ENCODE peak calls at places on chromosome 14, in five cellular contexts. D is ovary, O is right atrium auricular region, A is T-helper 2 cell, S is neuronal stem cell. H is an unnamed sample.

GRCh38 chr14:50920482-50921225 is 23.6 kb downstream of the PYGL start:
- DNase-seq in D (peak), O (no peak), A (no peak), S (peak), H (no peak)

GRCh38 chr14:57227083-57227482 is 41.6 kb downstream of the EXOC5 start:
- DNase-seq in D (no peak), O (no peak), A (no peak), S (no peak), H (no peak)

GRCh38 chr14:94123296-94123695 is 6.1 kb downstream of the IFI27L2 start:
- DNase-seq in D (peak), O (peak), A (no peak), S (no peak), H (no peak)

GRCh38 chr14:104721704-104722431 is 2.2 kb upstream of the ADSS1 start:
- DNase-seq in D (no peak), O (no peak), A (no peak), S (no peak), H (peak)

GRCh38 chr14:27528328-27528727 is 930.5 kb upstream of the NOVA1 start:
- DNase-seq in D (no peak), O (no peak), A (no peak), S (peak), H (no peak)

GRCh38 chr14:94689218-94689984 is 77.2 kb downstream of the SERPINA3 start:
- DNase-seq in D (peak), O (no peak), A (no peak), S (peak), H (peak)

GRCh38 chr14:105059035-105059916 is 6.0 kb downstream of the GPR132 start:
- DNase-seq in D (no peak), O (no peak), A (peak), S (no peak), H (no peak)

GRCh38 chr14:75934998-75935628 is 46.7 kb downstream of the TGFB3 start:
- DNase-seq in D (no peak), O (no peak), A (no peak), S (no peak), H (no peak)

GRCh38 chr14:92366237-92366636 is 43.3 kb downstream of the SLC24A4 start:
- DNase-seq in D (no peak), O (no peak), A (no peak), S (no peak), H (no peak)

GRCh38 chr14:58560208-58560607 is 77.6 kb upstream of the DACT1 start:
- DNase-seq in D (no peak), O (no peak), A (no peak), S (no peak), H (no peak)

GRCh38 chr14:62443796-62444195 is 601.5 kb downstream of the KCNH5 start:
- DNase-seq in D (no peak), O (no peak), A (no peak), S (no peak), H (no peak)

GRCh38 chr14:97838986-97839385 is 1041.8 kb downstream of the VRK1 start:
- DNase-seq in D (no peak), O (no peak), A (no peak), S (no peak), H (no peak)

GRCh38 chr14:68394719-68395117 is 398.1 kb downstream of the ZFP36L1 start:
- DNase-seq in D (peak), O (no peak), A (no peak), S (peak), H (no peak)

GRCh38 chr14:89366580-89367448 is 50.2 kb downstream of the FOXN3 start:
- DNase-seq in D (peak), O (peak), A (no peak), S (no peak), H (peak)

GRCh38 chr14:99603471-99603933 is 505 bp downstream of the CCDC85C start:
- DNase-seq in D (peak), O (no peak), A (peak), S (no peak), H (no peak)

GRCh38 chr14:36553650-36554260 is 28.7 kb downstream of the NKX2-8 start:
- DNase-seq in D (no peak), O (no peak), A (no peak), S (peak), H (no peak)

GRCh38 chr14:93975791-93976476 is 436 bp downstream of the ASB2 start:
- DNase-seq in D (no peak), O (no peak), A (no peak), S (no peak), H (no peak)

GRCh38 chr14:68681256-68681655 is 111.6 kb downstream of the ZFP36L1 start:
- DNase-seq in D (no peak), O (no peak), A (no peak), S (no peak), H (no peak)

GRCh38 chr14:103108749-103109207 is 14.3 kb downstream of the EXOC3L4 start:
- DNase-seq in D (no peak), O (no peak), A (no peak), S (no peak), H (no peak)

GRCh38 chr14:53016491-53016890 is 65.6 kb upstream of the FERMT2 start:
- DNase-seq in D (no peak), O (no peak), A (no peak), S (no peak), H (no peak)

GRCh38 chr14:93137864-93138263 is 22.1 kb upstream of the ITPK1 start:
- DNase-seq in D (peak), O (no peak), A (no peak), S (no peak), H (peak)

GRCh38 chr14:96320605-96321004 is 42.5 kb downstream of the ATG2B start:
- DNase-seq in D (no peak), O (no peak), A (no peak), S (no peak), H (no peak)

GRCh38 chr14:103089386-103090335 is 4.9 kb upstream of the EXOC3L4 start:
- DNase-seq in D (no peak), O (no peak), A (no peak), S (no peak), H (no peak)

GRCh38 chr14:32075636-32076277 is 1.3 kb upstream of the ARHGAP5 start:
- DNase-seq in D (peak), O (peak), A (peak), S (peak), H (no peak)

GRCh38 chr14:23365353-23366162 is 586 bp upstream of the EFS start:
- DNase-seq in D (peak), O (no peak), A (no peak), S (peak), H (peak)

GRCh38 chr14:34981743-34982420 is 910 bp upstream of the SRP54 start:
- DNase-seq in D (peak), O (peak), A (no peak), S (no peak), H (no peak)

GRCh38 chr14:96762650-96763049 is 34.5 kb upstream of the VRK1 start:
- DNase-seq in D (no peak), O (no peak), A (peak), S (peak), H (no peak)

GRCh38 chr14:52015411-52016030 is 26.2 kb downstream of the RTRAF start:
- DNase-seq in D (no peak), O (no peak), A (no peak), S (no peak), H (no peak)